ENCODE peak calls at places on chromosomes 6 and 20, in six cellular contexts. H is coronary artery, F is A549, Y is epithelial cell of prostate, U is A172, N is cardiac muscle cell. T is an unnamed sample.

GRCh38 chr20:14481863-14482262 is 144.5 kb upstream of the FLRT3 start:
- DNase-seq in U (no peak), H (no peak), N (peak), F (no peak), Y (peak), T (no peak)

GRCh38 chr6:148323344-148323743 is 19.3 kb upstream of the SASH1 start:
- DNase-seq in F (no peak), H (no peak), Y (no peak), U (peak), N (peak), T (no peak)

GRCh38 chr6:13250703-13251102 is 77.6 kb downstream of the TBC1D7 start:
- DNase-seq in N (peak), H (no peak), Y (no peak), U (no peak), F (no peak), T (no peak)

GRCh38 chr6:28782113-28782673 is 141.6 kb downstream of the TRIM27 start:
- DNase-seq in U (no peak), N (no peak), Y (no peak), H (no peak), F (no peak), T (no peak)

GRCh38 chr20:2745060-2745910 is 52.7 kb downstream of the EBF4 start:
- DNase-seq in U (no peak), F (no peak), Y (no peak), N (no peak), H (no peak), T (no peak)

GRCh38 chr6:79431469-79431868 is 105.8 kb downstream of the LCA5 start:
- DNase-seq in U (no peak), F (peak), H (no peak), N (no peak), Y (no peak), T (no peak)

GRCh38 chr6:105112577-105112976 is 67.2 kb downstream of the POPDC3 start:
- DNase-seq in U (no peak), N (peak), F (no peak), H (no peak), Y (no peak), T (no peak)

GRCh38 chr6:140586426-140587061 is 1212.1 kb upstream of the CITED2 start:
- DNase-seq in N (no peak), H (no peak), Y (no peak), F (no peak), U (no peak), T (no peak)

GRCh38 chr6:146146836-146147235 is 118.0 kb downstream of the GRM1 start:
- DNase-seq in N (no peak), U (no peak), H (no peak), F (no peak), Y (no peak), T (no peak)

GRCh38 chr6:119129968-119130484 is 51.6 kb upstream of the FAM184A start:
- DNase-seq in F (no peak), N (peak), H (no peak), Y (no peak), U (peak), T (peak)

GRCh38 chr20:2771631-2772080 is 28.8 kb downstream of the CPXM1 start:
- DNase-seq in F (no peak), U (peak), N (peak), Y (no peak), H (no peak), T (no peak)

GRCh38 chr6:27119761-27120160 is 127.7 kb upstream of the PRSS16 start:
- DNase-seq in H (no peak), F (no peak), Y (no peak), N (no peak), U (no peak), T (no peak)

GRCh38 chr6:157587127-157587729 is 206.2 kb downstream of the ZDHHC14 start:
- DNase-seq in N (no peak), F (no peak), Y (no peak), U (no peak), H (no peak), T (no peak)

GRCh38 chr6:38857815-38858214 is 142.7 kb downstream of the DNAH8 start:
- DNase-seq in U (no peak), F (no peak), Y (no peak), N (no peak), H (no peak), T (no peak)

T was measured in SW480.